ENCODE peak calls at places on chromosomes 6 and 20, in nine cellular contexts. B, R, D, H, Z, Q, C, V and S are unnamed samples.

GRCh38 chr20:57391439-57392129 is 388 bp downstream of the RBM38 start:
- DNase-seq in B (peak; percentile 26), R (peak; percentile 59), D (no peak), H (peak; percentile 37), Z (peak; percentile 54), Q (peak; percentile 51), C (peak; percentile 45), V (no peak), S (peak; percentile 64)

GRCh38 chr6:25312034-25312620 is 33.0 kb downstream of the CARMIL1 start:
- DNase-seq in B (no peak), R (no peak), D (no peak), H (no peak), Z (no peak), Q (no peak), C (peak; percentile 26), V (no peak), S (peak; percentile 34)

GRCh38 chr6:20672038-20672437 is 137.8 kb downstream of the CDKAL1 start:
- DNase-seq in B (no peak), R (no peak), D (no peak), H (no peak), Z (no peak), Q (no peak), C (no peak), V (no peak), S (no peak)

GRCh38 chr6:42988486-42989020 is 4.2 kb downstream of the PPP2R5D start:
- DNase-seq in B (no peak), R (no peak), D (no peak), H (no peak), Z (no peak), Q (no peak), C (no peak), V (no peak), S (no peak)

GRCh38 chr6:151716446-151717047 is 90.9 kb upstream of the ESR1 start:
- DNase-seq in B (no peak), R (peak; percentile 86), D (peak; percentile 74), H (no peak), Z (no peak), Q (peak; percentile 50), C (no peak), V (no peak), S (no peak)

GRCh38 chr6:117352466-117353081 is 73.2 kb downstream of the ROS1 start:
- DNase-seq in B (peak; percentile 25), R (peak; percentile 53), D (no peak), H (no peak), Z (peak; percentile 20), Q (no peak), C (peak; percentile 2), V (no peak), S (no peak)

GRCh38 chr6:31752739-31753319 is 9.6 kb upstream of the SAPCD1 start:
- DNase-seq in B (no peak), R (no peak), D (no peak), H (no peak), Z (no peak), Q (no peak), C (no peak), V (no peak), S (no peak)

GRCh38 chr20:15071010-15071808 is 733.8 kb upstream of the FLRT3 start:
- DNase-seq in B (no peak), R (no peak), D (no peak), H (no peak), Z (no peak), Q (no peak), C (no peak), V (no peak), S (no peak)

GRCh38 chr6:16544006-16544405 is 217.3 kb downstream of the ATXN1 start:
- DNase-seq in B (no peak), R (no peak), D (no peak), H (no peak), Z (no peak), Q (no peak), C (no peak), V (peak; percentile 62), S (no peak)